ENCODE peak calls at places on chromosome 11, in six cellular contexts. One of them, this sample, is unnamed. For H3K36me3 and H3K4me1, the result is how much of the 10 kb centered on the place peaks cover.

GRCh38 chr11:22079133-22079847 is 113.6 kb upstream of the ANO5 start:
- DNase-seq in thyroid gland: no peak
- DNase-seq in PC-3: no peak
- DNase-seq in fibroblast of lung: no peak
- DNase-seq in left lung: no peak
- DNase-seq in heart left ventricle: no peak
- DNase-seq in this sample: peak

GRCh38 chr11:100329352-100329751 is 357.7 kb upstream of the ARHGAP42 start:
- DNase-seq in thyroid gland: no peak
- DNase-seq in PC-3: no peak
- DNase-seq in fibroblast of lung: no peak
- DNase-seq in left lung: no peak
- DNase-seq in heart left ventricle: no peak
- DNase-seq in this sample: peak

GRCh38 chr11:119195680-119196079 is 10.4 kb downstream of the NHERF4 start:
- DNase-seq in thyroid gland: peak
- DNase-seq in PC-3: peak
- DNase-seq in fibroblast of lung: peak
- DNase-seq in left lung: no peak
- DNase-seq in heart left ventricle: no peak
- DNase-seq in this sample: peak

GRCh38 chr11:77515483-77515882 is 41.6 kb upstream of the PAK1 start:
- DNase-seq in thyroid gland: no peak
- DNase-seq in PC-3: peak
- DNase-seq in fibroblast of lung: no peak
- DNase-seq in left lung: no peak
- DNase-seq in heart left ventricle: no peak
- DNase-seq in this sample: no peak

GRCh38 chr11:66070604-66071325 is 693 bp downstream of the PACS1 start:
- DNase-seq in thyroid gland: peak
- DNase-seq in PC-3: peak
- DNase-seq in fibroblast of lung: peak
- DNase-seq in left lung: peak
- DNase-seq in heart left ventricle: peak
- DNase-seq in this sample: peak

GRCh38 chr11:94740083-94740974 is 27.8 kb upstream of the AMOTL1 start:
- DNase-seq in thyroid gland: peak
- DNase-seq in PC-3: peak
- DNase-seq in fibroblast of lung: no peak
- DNase-seq in left lung: peak
- DNase-seq in heart left ventricle: peak
- DNase-seq in this sample: peak

GRCh38 chr11:62394825-62395538 is 23.9 kb upstream of the SCGB1A1 start:
- DNase-seq in thyroid gland: peak
- DNase-seq in PC-3: peak
- DNase-seq in fibroblast of lung: peak
- DNase-seq in left lung: peak
- DNase-seq in heart left ventricle: peak
- DNase-seq in this sample: peak

GRCh38 chr11:10019906-10020682 is 273.9 kb downstream of the SBF2 start:
- DNase-seq in thyroid gland: peak
- DNase-seq in PC-3: no peak
- DNase-seq in fibroblast of lung: no peak
- DNase-seq in left lung: no peak
- DNase-seq in heart left ventricle: peak
- DNase-seq in this sample: no peak

GRCh38 chr11:125638315-125638714 is 13.4 kb downstream of the CHEK1 start:
- DNase-seq in thyroid gland: no peak
- DNase-seq in PC-3: no peak
- DNase-seq in fibroblast of lung: no peak
- DNase-seq in left lung: no peak
- DNase-seq in heart left ventricle: no peak
- DNase-seq in this sample: no peak

GRCh38 chr11:116868066-116868465 is 30.6 kb upstream of the APOA1 start:
- DNase-seq in thyroid gland: no peak
- DNase-seq in PC-3: no peak
- DNase-seq in fibroblast of lung: no peak
- DNase-seq in left lung: no peak
- DNase-seq in heart left ventricle: no peak
- DNase-seq in this sample: no peak

GRCh38 chr11:44848203-44848962 is 102.3 kb downstream of the TP53I11 start:
- DNase-seq in thyroid gland: peak
- DNase-seq in PC-3: no peak
- DNase-seq in fibroblast of lung: no peak
- DNase-seq in left lung: no peak
- DNase-seq in heart left ventricle: no peak
- DNase-seq in this sample: no peak

GRCh38 chr11:68044898-68045351 is 6.1 kb downstream of the TCIRG1 start:
- DNase-seq in thyroid gland: no peak
- DNase-seq in PC-3: no peak
- DNase-seq in fibroblast of lung: no peak
- DNase-seq in left lung: no peak
- DNase-seq in heart left ventricle: no peak
- DNase-seq in this sample: no peak

GRCh38 chr11:721913-722811 is 16.1 kb downstream of the EPS8L2 start:
- DNase-seq in thyroid gland: no peak
- DNase-seq in PC-3: no peak
- DNase-seq in fibroblast of lung: no peak
- DNase-seq in left lung: peak
- DNase-seq in heart left ventricle: no peak
- DNase-seq in this sample: peak

GRCh38 chr11:57566035-57566504 is 1.4 kb downstream of the UBE2L6 start:
- DNase-seq in thyroid gland: peak
- DNase-seq in PC-3: peak
- DNase-seq in fibroblast of lung: peak
- DNase-seq in left lung: no peak
- DNase-seq in heart left ventricle: peak
- DNase-seq in this sample: no peak

GRCh38 chr11:67306769-67307544 is 3.6 kb downstream of the SSH3 start:
- DNase-seq in thyroid gland: no peak
- DNase-seq in PC-3: no peak
- DNase-seq in fibroblast of lung: no peak
- DNase-seq in left lung: no peak
- DNase-seq in heart left ventricle: no peak
- DNase-seq in this sample: no peak

GRCh38 chr11:43632171-43632570 is 48.4 kb upstream of the HSD17B12 start:
- DNase-seq in thyroid gland: no peak
- DNase-seq in PC-3: peak
- DNase-seq in fibroblast of lung: peak
- DNase-seq in left lung: no peak
- DNase-seq in heart left ventricle: no peak
- DNase-seq in this sample: no peak

GRCh38 chr11:76769071-76769560 is 14.0 kb upstream of the TSKU start:
- DNase-seq in thyroid gland: peak
- DNase-seq in PC-3: no peak
- DNase-seq in fibroblast of lung: peak
- DNase-seq in left lung: no peak
- DNase-seq in heart left ventricle: no peak
- DNase-seq in this sample: no peak

GRCh38 chr11:132106336-132106982 is 736.0 kb downstream of the NTM start:
- DNase-seq in thyroid gland: no peak
- DNase-seq in PC-3: peak
- DNase-seq in fibroblast of lung: peak
- DNase-seq in left lung: no peak
- DNase-seq in heart left ventricle: no peak
- DNase-seq in this sample: no peak

GRCh38 chr11:117597083-117597482 is 199.9 kb downstream of the DSCAML1 start:
- DNase-seq in thyroid gland: peak
- DNase-seq in PC-3: peak
- DNase-seq in fibroblast of lung: peak
- DNase-seq in left lung: no peak
- DNase-seq in heart left ventricle: peak
- DNase-seq in this sample: peak

GRCh38 chr11:36532908-36533601 is 23.0 kb upstream of the TRAF6 start:
- DNase-seq in thyroid gland: no peak
- DNase-seq in PC-3: no peak
- DNase-seq in fibroblast of lung: no peak
- DNase-seq in left lung: no peak
- DNase-seq in heart left ventricle: no peak
- DNase-seq in this sample: no peak

DNA sequence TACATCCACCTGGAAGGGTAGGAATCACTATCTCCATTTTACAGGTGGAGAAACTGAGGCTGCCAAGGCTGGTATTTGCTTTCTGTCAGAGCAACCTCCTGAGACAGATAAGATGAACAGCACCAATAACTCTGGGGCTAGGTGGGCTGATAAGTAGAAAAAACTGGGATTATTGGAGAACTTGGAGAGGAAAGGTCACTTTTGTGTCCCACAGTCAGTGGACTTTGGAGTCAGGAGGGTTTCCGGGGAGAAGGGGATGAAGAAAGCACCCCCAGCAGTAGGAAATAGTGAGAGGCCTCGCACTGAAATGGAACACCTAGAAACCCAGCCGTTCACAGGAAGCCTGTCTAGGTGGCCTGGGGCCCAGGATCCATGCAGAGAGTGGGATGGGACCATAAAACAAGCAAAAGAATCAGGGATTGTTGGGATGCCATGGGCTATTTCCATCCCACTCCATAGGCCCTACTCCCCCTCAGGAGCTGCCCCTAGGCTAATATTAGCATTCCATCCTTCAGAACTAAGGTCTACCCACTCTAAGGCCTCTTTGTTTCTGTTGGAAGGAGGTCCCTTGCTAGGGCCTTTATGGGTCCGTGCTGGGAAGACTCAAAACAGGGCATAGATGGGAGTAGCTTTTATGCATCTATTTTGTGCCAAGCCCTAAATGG is 31.0 kb upstream of the FCHSD2 start:
- DNase-seq in thyroid gland: no peak
- DNase-seq in PC-3: no peak
- DNase-seq in fibroblast of lung: no peak
- DNase-seq in left lung: no peak
- DNase-seq in heart left ventricle: no peak
- DNase-seq in this sample: no peak
- H3K27ac ChIP-seq in thyroid gland: no peak
- H3K27ac ChIP-seq in PC-3: no peak
- H3K27ac ChIP-seq in fibroblast of lung: no peak
- H3K27ac ChIP-seq in left lung: no peak
- H3K27ac ChIP-seq in heart left ventricle: peak
- H3K27ac ChIP-seq in this sample: no peak

DNA sequence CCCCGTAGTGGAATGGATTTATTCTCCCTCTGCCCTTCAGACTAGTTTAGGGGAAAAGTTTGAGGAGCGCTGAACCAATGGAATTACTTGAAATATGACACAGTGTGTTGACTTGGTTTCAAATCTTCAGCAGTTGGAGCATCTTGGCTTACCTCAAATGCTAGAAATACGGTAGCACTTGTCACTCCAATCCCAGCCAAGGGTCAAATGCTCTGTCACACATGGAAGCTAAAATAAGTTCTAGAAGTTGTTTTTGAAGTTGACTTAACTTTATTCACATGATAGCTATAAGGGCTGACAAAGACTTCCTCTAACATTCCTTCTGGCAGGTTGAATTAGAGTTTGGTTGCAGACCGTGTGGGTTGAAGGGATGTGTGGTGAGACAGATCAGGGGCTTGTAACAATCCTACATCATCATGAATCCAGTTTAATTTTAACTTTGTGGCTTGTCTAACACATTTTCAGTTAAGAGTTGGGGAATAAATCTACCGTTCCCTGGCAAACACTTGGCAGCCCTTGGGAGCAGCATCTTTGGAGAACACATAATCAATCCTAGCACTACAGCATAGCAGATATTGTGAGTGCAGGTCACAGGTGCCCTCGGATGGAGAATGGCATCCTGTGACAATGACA is 4.6 kb downstream of the SLN start:
- DNase-seq in thyroid gland: no peak
- DNase-seq in PC-3: no peak
- DNase-seq in fibroblast of lung: peak
- DNase-seq in left lung: no peak
- DNase-seq in heart left ventricle: no peak
- DNase-seq in this sample: no peak
- H3K36me3 ChIP-seq in thyroid gland: under half
- H3K36me3 ChIP-seq in PC-3: under half
- H3K36me3 ChIP-seq in fibroblast of lung: under half
- H3K36me3 ChIP-seq in left lung: under half
- H3K36me3 ChIP-seq in heart left ventricle: under half
- H3K36me3 ChIP-seq in this sample: under half

GRCh38 chr11:114075343-114075610 is 15.8 kb downstream of the ZBTB16 start:
- DNase-seq in thyroid gland: no peak
- DNase-seq in PC-3: no peak
- DNase-seq in fibroblast of lung: no peak
- DNase-seq in left lung: no peak
- DNase-seq in heart left ventricle: no peak
- DNase-seq in this sample: no peak
- H3K4me1 ChIP-seq in thyroid gland: half or more
- H3K4me1 ChIP-seq in PC-3: under half
- H3K4me1 ChIP-seq in fibroblast of lung: under half
- H3K4me1 ChIP-seq in left lung: half or more
- H3K4me1 ChIP-seq in heart left ventricle: half or more
- H3K4me1 ChIP-seq in this sample: under half

DNA sequence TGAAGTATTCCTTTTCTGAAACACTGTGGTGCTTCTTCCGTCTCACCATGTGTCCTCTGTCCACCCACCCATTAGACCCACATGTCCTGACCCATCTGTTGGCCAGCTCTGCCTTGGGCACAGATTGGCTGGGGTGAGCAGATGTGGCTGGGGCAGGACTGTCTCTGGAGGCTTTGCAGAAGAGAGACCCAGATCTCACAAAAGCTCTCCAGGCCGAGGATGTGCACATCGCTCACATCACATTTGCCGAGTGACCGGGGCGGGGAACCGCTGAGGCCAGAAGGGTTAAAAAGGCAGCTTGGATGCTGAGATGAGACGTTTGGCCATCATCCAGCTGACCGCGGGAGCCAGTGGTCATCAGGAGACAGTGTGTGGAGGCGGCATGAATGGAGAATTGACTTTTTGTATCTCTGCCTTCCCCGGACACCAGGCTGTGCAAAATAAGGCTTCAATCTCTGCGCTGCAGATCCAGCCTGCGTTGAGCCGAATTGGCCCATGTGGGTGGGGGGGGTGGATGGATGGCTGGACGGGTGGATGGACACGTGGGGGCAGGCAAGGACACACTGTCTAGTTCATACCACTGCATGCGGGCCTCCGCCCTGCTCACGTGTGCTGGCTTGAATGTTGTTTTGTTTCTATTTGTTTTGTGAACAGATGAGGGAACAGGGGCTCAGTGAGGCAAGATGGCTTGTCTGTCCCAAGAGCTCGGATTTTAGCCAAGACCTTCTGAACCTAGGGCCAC is 6.1 kb downstream of the IFITM10 start:
- DNase-seq in thyroid gland: no peak
- DNase-seq in PC-3: no peak
- DNase-seq in fibroblast of lung: no peak
- DNase-seq in left lung: no peak
- DNase-seq in heart left ventricle: no peak
- DNase-seq in this sample: no peak
- H3K27ac ChIP-seq in thyroid gland: no peak
- H3K27ac ChIP-seq in PC-3: no peak
- H3K27ac ChIP-seq in fibroblast of lung: no peak
- H3K27ac ChIP-seq in left lung: no peak
- H3K27ac ChIP-seq in heart left ventricle: no peak
- H3K27ac ChIP-seq in this sample: no peak

GRCh38 chr11:104541706-104542105 is 356.6 kb downstream of the CASP12 start:
- DNase-seq in thyroid gland: no peak
- DNase-seq in PC-3: no peak
- DNase-seq in fibroblast of lung: no peak
- DNase-seq in left lung: no peak
- DNase-seq in heart left ventricle: no peak
- DNase-seq in this sample: no peak
- H3K36me3 ChIP-seq in thyroid gland: under half
- H3K36me3 ChIP-seq in PC-3: under half
- H3K36me3 ChIP-seq in fibroblast of lung: under half
- H3K36me3 ChIP-seq in left lung: under half
- H3K36me3 ChIP-seq in heart left ventricle: under half
- H3K36me3 ChIP-seq in this sample: under half

This sample was measured in SJCRH30.